ENCODE peak calls at places on chromosomes 2 and 18, in eight cellular contexts. One of them, this sample, is unnamed.

GRCh38 chr2:113245276-113245711 is 33.4 kb downstream of the PAX8 start:
- DNase-seq in stimulated activated naive CD8-positive, alpha-beta T cell treated with anti-CD3 and anti-CD28 coated beads, Interleukin-15, Interleukin-2, amounts not matched to agents 100 U/mL and 50 U/mL, for 24 hours: no peak
- DNase-seq in astrocyte of the spinal cord: no peak
- DNase-seq in activated CD4-positive, alpha-beta T cell treated with anti-CD3 and anti-CD28 coated beads for 4 hours: no peak
- DNase-seq in stimulated activated CD8-positive, alpha-beta memory T cell treated with anti-CD3 and anti-CD28 coated beads, Interleukin-12 subunit alpha, Interleukin-12 subunit beta, amount 100 ng/mL, for 1 hour: no peak
- DNase-seq in fibroblast of lung: no peak
- DNase-seq in posterior cingulate gyrus: no peak
- DNase-seq in tibial artery: no peak
- DNase-seq in this sample: no peak

GRCh38 chr2:57760448-57760847 is 286.2 kb upstream of the VRK2 start:
- DNase-seq in activated CD4-positive, alpha-beta T cell treated with anti-CD3 and anti-CD28 coated beads for 4 hours: no peak
- DNase-seq in stimulated activated CD8-positive, alpha-beta memory T cell treated with anti-CD3 and anti-CD28 coated beads, Interleukin-12 subunit alpha, Interleukin-12 subunit beta, amount 100 ng/mL, for 1 hour: no peak
- DNase-seq in posterior cingulate gyrus: no peak
- DNase-seq in tibial artery: no peak
- DNase-seq in stimulated activated naive CD8-positive, alpha-beta T cell treated with anti-CD3 and anti-CD28 coated beads, Interleukin-15, Interleukin-2, amounts not matched to agents 100 U/mL and 50 U/mL, for 24 hours: no peak
- DNase-seq in fibroblast of lung: no peak
- DNase-seq in astrocyte of the spinal cord: no peak
- DNase-seq in this sample: no peak

GRCh38 chr2:68556384-68556783 is 87.0 kb upstream of the PROKR1 start:
- DNase-seq in fibroblast of lung: peak; percentile 37
- DNase-seq in activated CD4-positive, alpha-beta T cell treated with anti-CD3 and anti-CD28 coated beads for 4 hours: no peak
- DNase-seq in astrocyte of the spinal cord: no peak
- DNase-seq in posterior cingulate gyrus: no peak
- DNase-seq in stimulated activated CD8-positive, alpha-beta memory T cell treated with anti-CD3 and anti-CD28 coated beads, Interleukin-12 subunit alpha, Interleukin-12 subunit beta, amount 100 ng/mL, for 1 hour: no peak
- DNase-seq in stimulated activated naive CD8-positive, alpha-beta T cell treated with anti-CD3 and anti-CD28 coated beads, Interleukin-15, Interleukin-2, amounts not matched to agents 100 U/mL and 50 U/mL, for 24 hours: no peak
- DNase-seq in tibial artery: no peak
- DNase-seq in this sample: no peak

GRCh38 chr2:64204006-64204632 is 59.9 kb upstream of the PELI1 start:
- DNase-seq in fibroblast of lung: peak; percentile 36
- DNase-seq in astrocyte of the spinal cord: no peak
- DNase-seq in stimulated activated CD8-positive, alpha-beta memory T cell treated with anti-CD3 and anti-CD28 coated beads, Interleukin-12 subunit alpha, Interleukin-12 subunit beta, amount 100 ng/mL, for 1 hour: no peak
- DNase-seq in stimulated activated naive CD8-positive, alpha-beta T cell treated with anti-CD3 and anti-CD28 coated beads, Interleukin-15, Interleukin-2, amounts not matched to agents 100 U/mL and 50 U/mL, for 24 hours: peak; percentile 59
- DNase-seq in activated CD4-positive, alpha-beta T cell treated with anti-CD3 and anti-CD28 coated beads for 4 hours: peak; percentile 32
- DNase-seq in posterior cingulate gyrus: no peak
- DNase-seq in tibial artery: no peak
- DNase-seq in this sample: peak; percentile 81

GRCh38 chr2:210604666-210605065 is 48.3 kb downstream of the CPS1 start:
- DNase-seq in astrocyte of the spinal cord: no peak
- DNase-seq in tibial artery: no peak
- DNase-seq in stimulated activated naive CD8-positive, alpha-beta T cell treated with anti-CD3 and anti-CD28 coated beads, Interleukin-15, Interleukin-2, amounts not matched to agents 100 U/mL and 50 U/mL, for 24 hours: no peak
- DNase-seq in stimulated activated CD8-positive, alpha-beta memory T cell treated with anti-CD3 and anti-CD28 coated beads, Interleukin-12 subunit alpha, Interleukin-12 subunit beta, amount 100 ng/mL, for 1 hour: no peak
- DNase-seq in fibroblast of lung: no peak
- DNase-seq in activated CD4-positive, alpha-beta T cell treated with anti-CD3 and anti-CD28 coated beads for 4 hours: no peak
- DNase-seq in posterior cingulate gyrus: no peak
- DNase-seq in this sample: no peak

GRCh38 chr2:203574824-203575223 is 39.7 kb upstream of the RAPH1 start:
- DNase-seq in posterior cingulate gyrus: no peak
- DNase-seq in activated CD4-positive, alpha-beta T cell treated with anti-CD3 and anti-CD28 coated beads for 4 hours: no peak
- DNase-seq in stimulated activated naive CD8-positive, alpha-beta T cell treated with anti-CD3 and anti-CD28 coated beads, Interleukin-15, Interleukin-2, amounts not matched to agents 100 U/mL and 50 U/mL, for 24 hours: no peak
- DNase-seq in tibial artery: no peak
- DNase-seq in stimulated activated CD8-positive, alpha-beta memory T cell treated with anti-CD3 and anti-CD28 coated beads, Interleukin-12 subunit alpha, Interleukin-12 subunit beta, amount 100 ng/mL, for 1 hour: no peak
- DNase-seq in fibroblast of lung: no peak
- DNase-seq in astrocyte of the spinal cord: no peak
- DNase-seq in this sample: no peak

GRCh38 chr2:164868563-164869419 is 27.2 kb upstream of the COBLL1 start:
- DNase-seq in activated CD4-positive, alpha-beta T cell treated with anti-CD3 and anti-CD28 coated beads for 4 hours: no peak
- DNase-seq in fibroblast of lung: no peak
- DNase-seq in astrocyte of the spinal cord: no peak
- DNase-seq in stimulated activated naive CD8-positive, alpha-beta T cell treated with anti-CD3 and anti-CD28 coated beads, Interleukin-15, Interleukin-2, amounts not matched to agents 100 U/mL and 50 U/mL, for 24 hours: no peak
- DNase-seq in posterior cingulate gyrus: no peak
- DNase-seq in tibial artery: no peak
- DNase-seq in stimulated activated CD8-positive, alpha-beta memory T cell treated with anti-CD3 and anti-CD28 coated beads, Interleukin-12 subunit alpha, Interleukin-12 subunit beta, amount 100 ng/mL, for 1 hour: no peak
- DNase-seq in this sample: no peak

GRCh38 chr18:48735856-48736255 is 197.0 kb downstream of the CTIF start:
- DNase-seq in stimulated activated naive CD8-positive, alpha-beta T cell treated with anti-CD3 and anti-CD28 coated beads, Interleukin-15, Interleukin-2, amounts not matched to agents 100 U/mL and 50 U/mL, for 24 hours: no peak
- DNase-seq in fibroblast of lung: no peak
- DNase-seq in stimulated activated CD8-positive, alpha-beta memory T cell treated with anti-CD3 and anti-CD28 coated beads, Interleukin-12 subunit alpha, Interleukin-12 subunit beta, amount 100 ng/mL, for 1 hour: no peak
- DNase-seq in tibial artery: no peak
- DNase-seq in posterior cingulate gyrus: no peak
- DNase-seq in astrocyte of the spinal cord: no peak
- DNase-seq in activated CD4-positive, alpha-beta T cell treated with anti-CD3 and anti-CD28 coated beads for 4 hours: no peak
- DNase-seq in this sample: no peak

GRCh38 chr2:109523536-109524361 is 90.0 kb downstream of the SEPTIN10 start:
- DNase-seq in activated CD4-positive, alpha-beta T cell treated with anti-CD3 and anti-CD28 coated beads for 4 hours: no peak
- DNase-seq in tibial artery: peak; percentile 58
- DNase-seq in stimulated activated CD8-positive, alpha-beta memory T cell treated with anti-CD3 and anti-CD28 coated beads, Interleukin-12 subunit alpha, Interleukin-12 subunit beta, amount 100 ng/mL, for 1 hour: no peak
- DNase-seq in fibroblast of lung: no peak
- DNase-seq in stimulated activated naive CD8-positive, alpha-beta T cell treated with anti-CD3 and anti-CD28 coated beads, Interleukin-15, Interleukin-2, amounts not matched to agents 100 U/mL and 50 U/mL, for 24 hours: no peak
- DNase-seq in astrocyte of the spinal cord: no peak
- DNase-seq in posterior cingulate gyrus: no peak
- DNase-seq in this sample: no peak

GRCh38 chr2:99565227-99565626 is 75.4 kb upstream of the REV1 start:
- DNase-seq in posterior cingulate gyrus: no peak
- DNase-seq in astrocyte of the spinal cord: no peak
- DNase-seq in fibroblast of lung: no peak
- DNase-seq in activated CD4-positive, alpha-beta T cell treated with anti-CD3 and anti-CD28 coated beads for 4 hours: no peak
- DNase-seq in stimulated activated naive CD8-positive, alpha-beta T cell treated with anti-CD3 and anti-CD28 coated beads, Interleukin-15, Interleukin-2, amounts not matched to agents 100 U/mL and 50 U/mL, for 24 hours: no peak
- DNase-seq in stimulated activated CD8-positive, alpha-beta memory T cell treated with anti-CD3 and anti-CD28 coated beads, Interleukin-12 subunit alpha, Interleukin-12 subunit beta, amount 100 ng/mL, for 1 hour: no peak
- DNase-seq in tibial artery: no peak
- DNase-seq in this sample: no peak

GRCh38 chr2:106053116-106053515 is 141.0 kb downstream of the UXS1 start:
- DNase-seq in posterior cingulate gyrus: no peak
- DNase-seq in activated CD4-positive, alpha-beta T cell treated with anti-CD3 and anti-CD28 coated beads for 4 hours: peak; percentile 17
- DNase-seq in tibial artery: no peak
- DNase-seq in stimulated activated naive CD8-positive, alpha-beta T cell treated with anti-CD3 and anti-CD28 coated beads, Interleukin-15, Interleukin-2, amounts not matched to agents 100 U/mL and 50 U/mL, for 24 hours: no peak
- DNase-seq in stimulated activated CD8-positive, alpha-beta memory T cell treated with anti-CD3 and anti-CD28 coated beads, Interleukin-12 subunit alpha, Interleukin-12 subunit beta, amount 100 ng/mL, for 1 hour: no peak
- DNase-seq in fibroblast of lung: peak; percentile 25
- DNase-seq in astrocyte of the spinal cord: peak; percentile 38
- DNase-seq in this sample: no peak

GRCh38 chr2:223889133-223889769 is 51.9 kb upstream of the AP1S3 start:
- DNase-seq in activated CD4-positive, alpha-beta T cell treated with anti-CD3 and anti-CD28 coated beads for 4 hours: no peak
- DNase-seq in posterior cingulate gyrus: no peak
- DNase-seq in astrocyte of the spinal cord: no peak
- DNase-seq in stimulated activated CD8-positive, alpha-beta memory T cell treated with anti-CD3 and anti-CD28 coated beads, Interleukin-12 subunit alpha, Interleukin-12 subunit beta, amount 100 ng/mL, for 1 hour: no peak
- DNase-seq in tibial artery: no peak
- DNase-seq in fibroblast of lung: no peak
- DNase-seq in stimulated activated naive CD8-positive, alpha-beta T cell treated with anti-CD3 and anti-CD28 coated beads, Interleukin-15, Interleukin-2, amounts not matched to agents 100 U/mL and 50 U/mL, for 24 hours: no peak
- DNase-seq in this sample: no peak

GRCh38 chr2:1373794-1374193 is 39.5 kb upstream of the TPO start:
- DNase-seq in stimulated activated CD8-positive, alpha-beta memory T cell treated with anti-CD3 and anti-CD28 coated beads, Interleukin-12 subunit alpha, Interleukin-12 subunit beta, amount 100 ng/mL, for 1 hour: no peak
- DNase-seq in posterior cingulate gyrus: no peak
- DNase-seq in stimulated activated naive CD8-positive, alpha-beta T cell treated with anti-CD3 and anti-CD28 coated beads, Interleukin-15, Interleukin-2, amounts not matched to agents 100 U/mL and 50 U/mL, for 24 hours: no peak
- DNase-seq in fibroblast of lung: no peak
- DNase-seq in tibial artery: no peak
- DNase-seq in activated CD4-positive, alpha-beta T cell treated with anti-CD3 and anti-CD28 coated beads for 4 hours: no peak
- DNase-seq in astrocyte of the spinal cord: no peak
- DNase-seq in this sample: no peak

GRCh38 chr2:236510049-236510448 is 59.6 kb upstream of the ACKR3 start:
- DNase-seq in fibroblast of lung: no peak
- DNase-seq in stimulated activated naive CD8-positive, alpha-beta T cell treated with anti-CD3 and anti-CD28 coated beads, Interleukin-15, Interleukin-2, amounts not matched to agents 100 U/mL and 50 U/mL, for 24 hours: no peak
- DNase-seq in astrocyte of the spinal cord: no peak
- DNase-seq in tibial artery: no peak
- DNase-seq in posterior cingulate gyrus: no peak
- DNase-seq in activated CD4-positive, alpha-beta T cell treated with anti-CD3 and anti-CD28 coated beads for 4 hours: no peak
- DNase-seq in stimulated activated CD8-positive, alpha-beta memory T cell treated with anti-CD3 and anti-CD28 coated beads, Interleukin-12 subunit alpha, Interleukin-12 subunit beta, amount 100 ng/mL, for 1 hour: no peak
- DNase-seq in this sample: no peak

GRCh38 chr18:21243041-21243431 is 1.0 kb downstream of the GREB1L start:
- DNase-seq in activated CD4-positive, alpha-beta T cell treated with anti-CD3 and anti-CD28 coated beads for 4 hours: no peak
- DNase-seq in astrocyte of the spinal cord: no peak
- DNase-seq in posterior cingulate gyrus: peak; percentile 18
- DNase-seq in fibroblast of lung: peak; percentile 3
- DNase-seq in stimulated activated naive CD8-positive, alpha-beta T cell treated with anti-CD3 and anti-CD28 coated beads, Interleukin-15, Interleukin-2, amounts not matched to agents 100 U/mL and 50 U/mL, for 24 hours: no peak
- DNase-seq in tibial artery: no peak
- DNase-seq in stimulated activated CD8-positive, alpha-beta memory T cell treated with anti-CD3 and anti-CD28 coated beads, Interleukin-12 subunit alpha, Interleukin-12 subunit beta, amount 100 ng/mL, for 1 hour: no peak
- DNase-seq in this sample: no peak

GRCh38 chr2:114807666-114808065 is 365.2 kb downstream of the DPP10 start:
- DNase-seq in stimulated activated CD8-positive, alpha-beta memory T cell treated with anti-CD3 and anti-CD28 coated beads, Interleukin-12 subunit alpha, Interleukin-12 subunit beta, amount 100 ng/mL, for 1 hour: no peak
- DNase-seq in fibroblast of lung: no peak
- DNase-seq in posterior cingulate gyrus: no peak
- DNase-seq in stimulated activated naive CD8-positive, alpha-beta T cell treated with anti-CD3 and anti-CD28 coated beads, Interleukin-15, Interleukin-2, amounts not matched to agents 100 U/mL and 50 U/mL, for 24 hours: no peak
- DNase-seq in astrocyte of the spinal cord: no peak
- DNase-seq in activated CD4-positive, alpha-beta T cell treated with anti-CD3 and anti-CD28 coated beads for 4 hours: no peak
- DNase-seq in tibial artery: no peak
- DNase-seq in this sample: no peak

GRCh38 chr2:1047485-1047884 is 96.8 kb downstream of the SNTG2 start:
- DNase-seq in posterior cingulate gyrus: no peak
- DNase-seq in fibroblast of lung: peak; percentile 38
- DNase-seq in tibial artery: no peak
- DNase-seq in activated CD4-positive, alpha-beta T cell treated with anti-CD3 and anti-CD28 coated beads for 4 hours: no peak
- DNase-seq in astrocyte of the spinal cord: peak; percentile 22
- DNase-seq in stimulated activated naive CD8-positive, alpha-beta T cell treated with anti-CD3 and anti-CD28 coated beads, Interleukin-15, Interleukin-2, amounts not matched to agents 100 U/mL and 50 U/mL, for 24 hours: no peak
- DNase-seq in stimulated activated CD8-positive, alpha-beta memory T cell treated with anti-CD3 and anti-CD28 coated beads, Interleukin-12 subunit alpha, Interleukin-12 subunit beta, amount 100 ng/mL, for 1 hour: no peak
- DNase-seq in this sample: no peak

GRCh38 chr18:41645600-41646360 is 309.3 kb upstream of the PIK3C3 start:
- DNase-seq in astrocyte of the spinal cord: no peak
- DNase-seq in tibial artery: no peak
- DNase-seq in stimulated activated CD8-positive, alpha-beta memory T cell treated with anti-CD3 and anti-CD28 coated beads, Interleukin-12 subunit alpha, Interleukin-12 subunit beta, amount 100 ng/mL, for 1 hour: no peak
- DNase-seq in activated CD4-positive, alpha-beta T cell treated with anti-CD3 and anti-CD28 coated beads for 4 hours: no peak
- DNase-seq in posterior cingulate gyrus: no peak
- DNase-seq in fibroblast of lung: no peak
- DNase-seq in stimulated activated naive CD8-positive, alpha-beta T cell treated with anti-CD3 and anti-CD28 coated beads, Interleukin-15, Interleukin-2, amounts not matched to agents 100 U/mL and 50 U/mL, for 24 hours: no peak
- DNase-seq in this sample: no peak

GRCh38 chr2:158134055-158134454 is 32.4 kb downstream of the UPP2 start:
- DNase-seq in fibroblast of lung: no peak
- DNase-seq in activated CD4-positive, alpha-beta T cell treated with anti-CD3 and anti-CD28 coated beads for 4 hours: no peak
- DNase-seq in stimulated activated CD8-positive, alpha-beta memory T cell treated with anti-CD3 and anti-CD28 coated beads, Interleukin-12 subunit alpha, Interleukin-12 subunit beta, amount 100 ng/mL, for 1 hour: no peak
- DNase-seq in stimulated activated naive CD8-positive, alpha-beta T cell treated with anti-CD3 and anti-CD28 coated beads, Interleukin-15, Interleukin-2, amounts not matched to agents 100 U/mL and 50 U/mL, for 24 hours: no peak
- DNase-seq in astrocyte of the spinal cord: no peak
- DNase-seq in tibial artery: no peak
- DNase-seq in posterior cingulate gyrus: no peak
- DNase-seq in this sample: no peak

This sample was measured in suprapubic skin.